ENCODE peak calls at places on chromosomes 3 and 15, in seven cellular contexts. M is HL-60, D is foreskin keratinocyte, J is SJSA1, X is fibroblast of pulmonary artery, A is pancreas, E is NCI-H1417. I is an unnamed sample.

GRCh38 chr3:38458796-38459498 is 5.3 kb downstream of the ACVR2B start:
- DNase-seq in M (no peak), D (no peak), J (no peak), X (peak), A (peak), E (no peak), I (peak)

GRCh38 chr15:66743703-66744536 is 41.9 kb downstream of the SMAD6 start:
- DNase-seq in M (no peak), D (no peak), J (peak), X (peak), A (peak), E (no peak), I (no peak)

GRCh38 chr3:168620854-168621253 is 525.1 kb upstream of the GOLIM4 start:
- DNase-seq in M (no peak), D (no peak), J (no peak), X (peak), A (no peak), E (peak), I (no peak)

GRCh38 chr3:174859109-174859735 is at the start of gene NAALADL2:
- DNase-seq in M (no peak), D (peak), J (no peak), X (no peak), A (no peak), E (peak), I (peak)

GRCh38 chr3:183775781-183776180 is 49.6 kb downstream of the MAP6D1 start:
- DNase-seq in M (peak), D (no peak), J (no peak), X (no peak), A (no peak), E (no peak), I (no peak)

GRCh38 chr15:100687532-100688215 is 85.3 kb downstream of the ASB7 start:
- DNase-seq in M (no peak), D (peak), J (peak), X (peak), A (no peak), E (no peak), I (no peak)

GRCh38 chr3:40109641-40110490 is 199.6 kb upstream of the EIF1B start:
- DNase-seq in M (no peak), D (no peak), J (no peak), X (no peak), A (no peak), E (peak), I (no peak)

GRCh38 chr15:51356983-51357382 is 15.5 kb downstream of the GLDN start:
- DNase-seq in M (no peak), D (no peak), J (no peak), X (no peak), A (no peak), E (no peak), I (no peak)

GRCh38 chr15:80177151-80177550 is 24.4 kb downstream of the FAH start:
- DNase-seq in M (no peak), D (no peak), J (no peak), X (peak), A (no peak), E (no peak), I (no peak)

GRCh38 chr15:72939855-72940631 is 112.2 kb upstream of the NEO1 start:
- DNase-seq in M (no peak), D (no peak), J (no peak), X (no peak), A (no peak), E (peak), I (no peak)

GRCh38 chr15:70116317-70116716 is 18.6 kb upstream of the TLE3 start:
- DNase-seq in M (no peak), D (no peak), J (no peak), X (no peak), A (no peak), E (no peak), I (no peak)

GRCh38 chr15:88631464-88632028 is 7.3 kb upstream of the ISG20 start:
- DNase-seq in M (no peak), D (no peak), J (no peak), X (no peak), A (no peak), E (no peak), I (no peak)

GRCh38 chr15:53527996-53528395 is 231.5 kb downstream of the WDR72 start:
- DNase-seq in M (no peak), D (no peak), J (no peak), X (no peak), A (no peak), E (no peak), I (no peak)

GRCh38 chr3:8538904-8539303 is 37.3 kb downstream of the LMCD1 start:
- DNase-seq in M (no peak), D (no peak), J (no peak), X (peak), A (no peak), E (no peak), I (no peak)

GRCh38 chr15:50059883-50060282 is 59.1 kb downstream of the ATP8B4 start:
- DNase-seq in M (no peak), D (no peak), J (no peak), X (no peak), A (no peak), E (no peak), I (no peak)

GRCh38 chr3:97896129-97896528 is 74.3 kb downstream of the CRYBG3 start:
- DNase-seq in M (no peak), D (no peak), J (no peak), X (no peak), A (no peak), E (peak), I (no peak)

GRCh38 chr3:134315286-134316106 is 58.8 kb downstream of the AMOTL2 start:
- DNase-seq in M (no peak), D (no peak), J (peak), X (peak), A (no peak), E (no peak), I (peak)

GRCh38 chr15:39747326-39747725 is 35.3 kb downstream of the FSIP1 start:
- DNase-seq in M (no peak), D (peak), J (peak), X (peak), A (no peak), E (no peak), I (no peak)